ENCODE peak calls at places on chromosomes 6 and 20, in five cellular contexts. O is mammary epithelial cell, T is lung, B is thoracic aorta, N is astrocyte. C is an unnamed sample.

GRCh38 chr6:100296810-100297544 is 167.7 kb downstream of the SIM1 start:
- DNase-seq in O (peak; percentile 85), T (no peak), B (no peak), N (peak; percentile 91), C (no peak)

GRCh38 chr6:127118505-127119360 is at the start of gene RSPO3:
- DNase-seq in O (peak; percentile 17), T (no peak), B (no peak), N (no peak), C (no peak)

GRCh38 chr20:63911171-63911570 is 16.2 kb downstream of the DNAJC5 start:
- DNase-seq in O (peak; percentile 99), T (no peak), B (no peak), N (peak; percentile 44), C (no peak)

GRCh38 chr6:27161946-27162603 is 85.4 kb upstream of the PRSS16 start:
- DNase-seq in O (peak; percentile 77), T (no peak), B (no peak), N (peak; percentile 53), C (no peak)

GRCh38 chr20:59559024-59559817 is 45.1 kb upstream of the PHACTR3 start:
- DNase-seq in O (no peak), T (no peak), B (no peak), N (no peak), C (no peak)

GRCh38 chr20:40813213-40813510 is 124.1 kb upstream of the MAFB start:
- DNase-seq in O (no peak), T (no peak), B (no peak), N (no peak), C (no peak)

GRCh38 chr20:56610098-56610497 is 19.0 kb upstream of the TFAP2C start:
- DNase-seq in O (no peak), T (no peak), B (no peak), N (no peak), C (no peak)

GRCh38 chr6:42710316-42710715 is 12.1 kb downstream of the PRPH2 start:
- DNase-seq in O (no peak), T (no peak), B (no peak), N (peak; percentile 68), C (no peak)

GRCh38 chr6:113461153-113461897 is 395.8 kb upstream of the MARCKS start:
- DNase-seq in O (no peak), T (no peak), B (no peak), N (peak; percentile 59), C (peak; percentile 2)

GRCh38 chr20:34525709-34526416 is 9.6 kb downstream of the DYNLRB1 start:
- DNase-seq in O (peak; percentile 99), T (peak; percentile 86), B (peak; percentile 67), N (peak; percentile 98), C (peak; percentile 95)

GRCh38 chr20:38184098-38184497 is 19.0 kb upstream of the TGM2 start:
- DNase-seq in O (peak; percentile 60), T (no peak), B (no peak), N (peak; percentile 68), C (peak; percentile 69)

GRCh38 chr6:1971612-1972011 is 273.8 kb downstream of the GMDS start:
- DNase-seq in O (no peak), T (no peak), B (no peak), N (no peak), C (no peak)

DNA sequence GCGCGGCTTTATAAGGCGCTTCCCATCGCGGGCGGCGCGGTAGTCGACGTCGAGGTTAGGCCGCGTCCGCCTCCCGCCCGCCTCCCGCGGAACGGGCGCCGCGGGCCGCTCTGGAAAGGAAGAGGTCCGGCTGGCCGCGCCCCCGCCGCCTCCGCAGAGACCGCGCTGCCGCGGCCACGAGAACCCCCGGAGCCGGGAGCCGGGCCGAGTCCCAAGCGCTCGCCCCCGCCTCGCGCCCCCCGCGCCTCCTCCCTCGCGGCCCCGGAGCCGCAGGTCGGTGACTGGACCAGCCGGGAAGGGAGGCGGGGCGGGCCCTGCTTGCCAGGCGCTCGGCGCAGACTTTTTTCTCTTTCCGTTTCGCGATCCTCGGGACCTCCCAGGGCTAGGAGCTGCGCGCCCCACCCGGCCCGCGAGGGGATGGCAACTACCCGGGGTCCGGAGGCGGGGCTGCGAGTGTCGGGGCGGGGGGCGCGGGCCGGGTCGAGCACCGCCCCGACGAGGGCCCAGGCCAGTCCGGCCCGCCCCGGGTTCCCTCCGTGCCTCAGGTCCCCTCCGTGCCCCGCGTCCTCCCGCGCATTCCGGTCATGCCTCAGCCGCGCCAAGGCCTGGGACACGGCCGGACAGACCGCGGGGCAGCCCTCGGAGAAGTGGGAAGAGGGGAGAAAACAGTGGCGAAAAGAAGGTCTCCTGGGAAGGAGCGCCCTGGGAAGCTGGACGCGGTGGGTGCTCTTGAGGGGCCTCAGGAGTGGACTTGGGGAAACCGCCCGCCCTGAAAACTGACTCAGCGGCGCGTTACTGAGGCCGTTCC is 421 bp upstream of the PXDC1 start:
- DNase-seq in O (peak; percentile 78), T (peak; percentile 88), B (peak; percentile 60), N (peak; percentile 84), C (peak; percentile 93)
- H3K27me3 ChIP-seq in O (no peaks in the 10 kb centered on the region), T (no peaks in the 10 kb centered on the region), B (no peaks in the 10 kb centered on the region), N (no peaks in the 10 kb centered on the region), C (no peaks in the 10 kb centered on the region)

GRCh38 chr6:49553353-49553752 is 2.9 kb downstream of the C6orf141 start:
- DNase-seq in O (peak; percentile 90), T (no peak), B (no peak), N (peak; percentile 79), C (no peak)
- H3K27me3 ChIP-seq in O (no peaks in the 10 kb centered on the region), T (no peaks in the 10 kb centered on the region), B (no peaks in the 10 kb centered on the region), N (no peaks in the 10 kb centered on the region), C (no peaks in the 10 kb centered on the region)

GRCh38 chr6:137767931-137768690 is 98.9 kb upstream of the TNFAIP3 start:
- DNase-seq in O (peak; percentile 48), T (no peak), B (no peak), N (peak; percentile 44), C (no peak)
- H3K27me3 ChIP-seq in O (no peaks in the 10 kb centered on the region), T (no peaks in the 10 kb centered on the region), B (no peaks in the 10 kb centered on the region), N (no peaks in the 10 kb centered on the region), C (no peaks in the 10 kb centered on the region)

DNA sequence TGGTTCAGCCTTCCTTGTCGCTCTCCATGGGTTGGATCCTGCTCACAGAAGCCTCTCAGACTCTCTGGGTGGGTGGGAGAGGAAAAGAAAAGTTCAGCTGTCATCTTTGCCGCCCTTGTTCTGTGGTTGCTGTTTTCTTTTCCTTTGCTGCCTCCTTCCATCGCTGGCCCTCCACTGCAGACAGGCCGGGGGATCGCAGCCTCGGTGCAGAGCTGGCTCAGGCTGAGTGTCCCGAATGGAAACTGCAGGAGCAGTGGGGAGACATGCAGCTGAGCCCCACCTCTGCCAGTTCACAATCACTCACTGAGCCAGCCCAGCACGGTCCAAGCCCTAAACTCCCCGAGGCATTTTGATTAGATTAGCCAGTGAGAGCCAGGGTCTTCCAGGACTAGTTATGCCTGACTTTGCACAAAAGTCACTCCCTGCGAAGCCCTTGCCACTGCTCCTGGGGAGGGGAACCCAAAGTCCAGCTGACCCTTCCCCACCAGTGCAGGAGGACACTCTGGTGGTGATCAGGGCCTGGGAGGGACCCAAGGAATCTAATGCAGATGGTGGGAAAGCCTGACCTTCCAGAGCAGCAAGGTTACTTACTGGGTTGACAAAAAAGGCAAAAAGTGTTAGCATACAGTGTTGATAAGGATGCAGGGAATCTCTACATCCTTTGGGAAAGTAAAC is 14.0 kb downstream of the NRN1 start:
- DNase-seq in O (no peak), T (no peak), B (no peak), N (no peak), C (no peak)
- H3K27me3 ChIP-seq in O (peaks cover 30% of the 10 kb centered on the region), T (no peaks in the 10 kb centered on the region), B (peaks cover 23% of the 10 kb centered on the region), N (peaks cover 56% of the 10 kb centered on the region), C (no peaks in the 10 kb centered on the region)

DNA sequence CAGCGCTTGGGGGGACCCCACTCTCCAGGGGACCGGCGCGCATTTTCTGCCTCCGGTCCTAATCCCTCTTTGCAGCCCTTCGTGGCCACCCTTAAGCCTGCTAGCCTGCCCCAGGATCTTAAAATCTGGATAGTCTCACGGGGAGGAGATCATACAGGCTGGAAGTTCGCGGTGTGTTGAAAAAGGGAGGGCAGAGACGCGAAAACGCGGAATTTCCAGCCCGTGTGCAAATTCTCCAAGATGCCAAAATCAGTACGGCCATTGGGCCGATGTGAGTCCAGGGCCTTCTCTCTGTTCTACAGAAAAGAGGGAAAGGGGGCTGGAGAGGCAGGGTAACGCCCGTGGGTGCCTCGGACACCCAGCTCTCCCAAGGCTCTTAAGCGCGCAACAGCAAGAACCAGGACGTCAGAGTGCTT is 9.4 kb downstream of the NR2E1 start:
- DNase-seq in O (no peak), T (no peak), B (no peak), N (no peak), C (no peak)
- H3K27me3 ChIP-seq in O (peaks cover 45% of the 10 kb centered on the region), T (peaks cover 9% of the 10 kb centered on the region), B (peaks cover 19% of the 10 kb centered on the region), N (peaks cover 80% of the 10 kb centered on the region), C (no peaks in the 10 kb centered on the region)

DNA sequence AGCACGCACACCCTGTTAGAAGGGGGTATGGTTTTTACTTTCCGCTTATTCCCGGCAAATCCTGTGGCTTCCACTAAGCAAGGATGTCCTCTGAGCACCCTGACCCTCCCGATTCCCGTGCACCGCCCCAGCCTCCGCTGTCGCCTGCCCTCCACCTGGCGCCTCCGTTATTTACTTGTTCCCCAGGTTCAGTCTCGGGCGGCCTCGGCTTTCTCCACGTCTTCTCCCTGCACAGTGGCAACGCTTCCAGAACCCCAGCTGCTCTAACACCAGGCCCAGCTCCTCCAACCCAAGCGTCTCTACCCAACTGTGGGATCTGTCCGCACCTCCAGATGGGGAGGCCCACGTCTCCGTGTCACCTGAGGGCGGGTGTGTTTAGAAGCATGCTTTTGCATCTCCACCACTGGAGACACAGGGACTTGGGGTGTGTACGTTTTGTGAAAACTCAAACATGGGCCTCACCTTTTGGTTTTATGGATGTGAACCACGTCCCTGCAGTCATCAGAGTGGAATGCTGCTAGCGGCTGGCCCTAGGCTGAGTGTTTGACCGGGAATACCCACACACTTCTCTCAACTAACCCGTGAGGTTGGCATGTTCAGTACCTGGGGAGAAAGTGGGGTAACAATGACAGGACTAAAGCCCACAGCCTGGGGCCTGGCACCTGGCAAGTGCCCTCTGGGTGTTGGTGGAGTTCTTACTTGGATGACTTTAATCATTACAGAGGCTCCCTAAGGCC is 79.9 kb downstream of the THBS2 start:
- DNase-seq in O (peak; percentile 90), T (peak; percentile 27), B (no peak), N (peak; percentile 62), C (no peak)
- H3K27me3 ChIP-seq in O (no peaks in the 10 kb centered on the region), T (no peaks in the 10 kb centered on the region), B (no peaks in the 10 kb centered on the region), N (no peaks in the 10 kb centered on the region), C (no peaks in the 10 kb centered on the region)

GRCh38 chr6:105608711-105609374 is 206.0 kb upstream of the PREP start:
- DNase-seq in O (peak; percentile 84), T (no peak), B (no peak), N (peak; percentile 99), C (no peak)

GRCh38 chr6:105608393-105608705 is 205.5 kb upstream of the PREP start:
- DNase-seq in O (no peak), T (no peak), B (no peak), N (no peak), C (no peak)

GRCh38 chr6:105607624-105608392 is 204.9 kb upstream of the PREP start:
- DNase-seq in O (no peak), T (no peak), B (no peak), N (peak; percentile 23), C (no peak)

GRCh38 chr6:105609375-105609991 is 206.6 kb upstream of the PREP start:
- DNase-seq in O (no peak), T (no peak), B (no peak), N (peak; percentile 84), C (no peak)

GRCh38 chr6:105611606-105612005 is 208.7 kb upstream of the PREP start:
- DNase-seq in O (peak; percentile 30), T (no peak), B (no peak), N (no peak), C (no peak)
- H3K27me3 ChIP-seq in O (no peaks in the 10 kb centered on the region), T (no peaks in the 10 kb centered on the region), B (no peaks in the 10 kb centered on the region), N (no peaks in the 10 kb centered on the region), C (no peaks in the 10 kb centered on the region)